ENCODE peak calls at places on chromosomes 1 and 21, in ten cellular contexts. K is activated CD4-positive, alpha-beta memory T cell treated with anti-CD3 and anti-CD28 coated beads for 36 hours; S is aorta; G is AG09309; L is uterus; V is stimulated activated CD4-positive, alpha-beta T cell treated with anti-CD3 and anti-CD28 coated beads, Interleukin-15, amount 100 ng/mL, for 48 hours; X is astrocyte of the hippocampus; T is AG08395; E is NB4; J is COLO829. F is an unnamed sample.

GRCh38 chr1:170664283-170664827 is 424 bp downstream of the PRRX1 start:
- DNase-seq in K (no peak), S (no peak), G (no peak), L (no peak), V (no peak), X (peak), T (peak), E (no peak), J (peak), F (peak)

GRCh38 chr21:46113497-46114176 is 15.7 kb downstream of the COL6A2 start:
- DNase-seq in K (peak), S (peak), G (no peak), L (no peak), V (no peak), X (no peak), T (no peak), E (no peak), J (no peak), F (no peak)

GRCh38 chr1:93629101-93630059 is 52.3 kb downstream of the BCAR3 start:
- DNase-seq in K (peak), S (no peak), G (no peak), L (peak), V (no peak), X (peak), T (peak), E (peak), J (peak), F (no peak)

GRCh38 chr1:151513626-151514101 is 2.5 kb downstream of the CGN start:
- DNase-seq in K (peak), S (no peak), G (no peak), L (no peak), V (no peak), X (no peak), T (no peak), E (no peak), J (no peak), F (no peak)

GRCh38 chr21:45412909-45413581 is 8.1 kb downstream of the COL18A1 start:
- DNase-seq in K (no peak), S (peak), G (no peak), L (no peak), V (no peak), X (no peak), T (no peak), E (no peak), J (no peak), F (peak)

GRCh38 chr1:1307261-1307907 is 346 bp downstream of the ACAP3 start:
- DNase-seq in K (peak), S (peak), G (no peak), L (no peak), V (no peak), X (no peak), T (no peak), E (peak), J (no peak), F (peak)

GRCh38 chr1:243943671-243944428 is 93.8 kb upstream of the AKT3 start:
- DNase-seq in K (no peak), S (no peak), G (no peak), L (no peak), V (no peak), X (no peak), T (no peak), E (no peak), J (no peak), F (no peak)

GRCh38 chr1:93904228-93904627 is 5.0 kb downstream of the GCLM start:
- DNase-seq in K (no peak), S (no peak), G (no peak), L (no peak), V (no peak), X (no peak), T (no peak), E (peak), J (no peak), F (no peak)

GRCh38 chr1:54485417-54485816 is 62.6 kb upstream of the ACOT11 start:
- DNase-seq in K (no peak), S (no peak), G (no peak), L (peak), V (no peak), X (no peak), T (no peak), E (peak), J (no peak), F (no peak)

GRCh38 chr1:6783956-6784559 is 1.2 kb upstream of the CAMTA1 start:
- DNase-seq in K (no peak), S (no peak), G (no peak), L (no peak), V (no peak), X (peak), T (no peak), E (peak), J (no peak), F (no peak)

GRCh38 chr1:227561303-227561702 is 2.1 kb upstream of the ZNF678 start:
- DNase-seq in K (no peak), S (peak), G (no peak), L (no peak), V (no peak), X (no peak), T (no peak), E (no peak), J (no peak), F (peak)

GRCh38 chr21:26490771-26491170 is 82.3 kb downstream of the CYYR1 start:
- DNase-seq in K (no peak), S (no peak), G (no peak), L (no peak), V (no peak), X (peak), T (peak), E (no peak), J (no peak), F (no peak)

GRCh38 chr1:225691861-225692516 is 39.1 kb upstream of the ENAH start:
- DNase-seq in K (no peak), S (no peak), G (no peak), L (no peak), V (no peak), X (peak), T (peak), E (no peak), J (no peak), F (no peak)

GRCh38 chr1:7633521-7634245 is 137.4 kb upstream of the VAMP3 start:
- DNase-seq in K (no peak), S (no peak), G (no peak), L (no peak), V (no peak), X (no peak), T (no peak), E (no peak), J (no peak), F (peak)